ENCODE peak calls at places on chromosomes 12 and 14, in four cellular contexts. E is esophagus squamous epithelium, W is neural progenitor cell, O is A549. T is an unnamed sample.

GRCh38 chr12:93699271-93700141 is 22.3 kb downstream of the CRADD start:
- DNase-seq in O (no peak), E (no peak), W (no peak), T (no peak)

GRCh38 chr12:90322006-90322405 is 613.4 kb upstream of the ATP2B1 start:
- DNase-seq in W (no peak), O (no peak), E (no peak), T (no peak)

GRCh38 chr12:101243074-101243473 is 33.0 kb upstream of the SLC5A8 start:
- DNase-seq in E (no peak), W (no peak), O (no peak), T (no peak)

GRCh38 chr12:122318607-122319311 is 52.5 kb upstream of the VPS33A start:
- DNase-seq in O (no peak), W (no peak), E (no peak), T (no peak)

GRCh38 chr12:51884676-51885229 is 3.1 kb upstream of the ANKRD33 start:
- DNase-seq in E (no peak), W (no peak), O (peak; percentile 50), T (no peak)

GRCh38 chr14:75711796-75712211 is 50.8 kb downstream of the TTLL5 start:
- DNase-seq in W (peak; percentile 88), O (peak; percentile 72), E (no peak), T (no peak)

GRCh38 chr12:26378721-26379120 is 183.3 kb downstream of the SSPN start:
- DNase-seq in O (no peak), W (no peak), E (no peak), T (no peak)

GRCh38 chr12:19515179-19515578 is 75.9 kb downstream of the AEBP2 start:
- DNase-seq in W (no peak), O (peak; percentile 65), E (no peak), T (no peak)

GRCh38 chr12:89571481-89572190 is 45.8 kb upstream of the POC1B start:
- DNase-seq in E (no peak), O (no peak), W (no peak), T (no peak)

GRCh38 chr12:48572326-48572725 is 2.5 kb upstream of the LALBA start:
- DNase-seq in O (no peak), E (no peak), W (no peak), T (no peak)

GRCh38 chr12:52847335-52848102 is 1.3 kb downstream of the KRT78 start:
- DNase-seq in O (no peak), W (peak; percentile 17), E (no peak), T (no peak)

GRCh38 chr12:105077435-105077834 is 6.8 kb downstream of the ALDH1L2 start:
- DNase-seq in O (no peak), E (no peak), W (no peak), T (no peak)

GRCh38 chr14:28763914-28764848 is 2.4 kb upstream of the FOXG1 start:
- DNase-seq in W (peak; percentile 76), E (no peak), O (no peak), T (no peak)

GRCh38 chr14:99655521-99655920 is 10.6 kb downstream of the HHIPL1 start:
- DNase-seq in E (no peak), W (no peak), O (no peak), T (no peak)

GRCh38 chr12:111174283-111175108 is 194.4 kb downstream of the PHETA1 start:
- DNase-seq in O (peak; percentile 27), E (no peak), W (peak; percentile 30), T (no peak)

GRCh38 chr14:64718762-64719161 is 14.5 kb downstream of the PLEKHG3 start:
- DNase-seq in E (no peak), W (no peak), O (no peak), T (no peak)
- H3K27ac ChIP-seq in E (peak overlapping the region; percentile 94), W (no peak overlapping the region), O (peak overlapping the region; percentile 84), T (peak overlapping the region; percentile 83)

DNA sequence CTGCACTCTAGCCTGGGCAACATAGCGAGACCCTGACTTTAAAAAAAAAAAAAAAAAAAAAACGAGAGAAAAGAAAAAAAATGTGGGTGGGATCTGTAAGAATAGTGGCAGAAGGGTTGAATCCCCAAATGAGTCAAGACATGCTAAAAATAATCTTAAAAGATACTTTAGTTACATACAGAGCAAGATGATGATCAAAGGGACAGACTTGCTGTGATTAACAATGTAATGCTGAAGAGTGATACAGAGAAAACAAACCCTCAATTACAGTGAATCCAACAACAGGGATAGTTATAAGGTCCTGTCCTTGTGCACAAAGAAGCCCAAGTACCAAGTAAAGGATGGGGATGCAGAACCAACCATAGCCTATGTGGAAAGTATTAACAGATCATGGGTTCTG is 80.3 kb downstream of the DCAF5 start:
- DNase-seq in O (no peak), W (no peak), E (no peak), T (no peak)
- TF ChIP-seq CTCF in O (no peak), W (no peak), E (no peak), T (no peak)

DNA sequence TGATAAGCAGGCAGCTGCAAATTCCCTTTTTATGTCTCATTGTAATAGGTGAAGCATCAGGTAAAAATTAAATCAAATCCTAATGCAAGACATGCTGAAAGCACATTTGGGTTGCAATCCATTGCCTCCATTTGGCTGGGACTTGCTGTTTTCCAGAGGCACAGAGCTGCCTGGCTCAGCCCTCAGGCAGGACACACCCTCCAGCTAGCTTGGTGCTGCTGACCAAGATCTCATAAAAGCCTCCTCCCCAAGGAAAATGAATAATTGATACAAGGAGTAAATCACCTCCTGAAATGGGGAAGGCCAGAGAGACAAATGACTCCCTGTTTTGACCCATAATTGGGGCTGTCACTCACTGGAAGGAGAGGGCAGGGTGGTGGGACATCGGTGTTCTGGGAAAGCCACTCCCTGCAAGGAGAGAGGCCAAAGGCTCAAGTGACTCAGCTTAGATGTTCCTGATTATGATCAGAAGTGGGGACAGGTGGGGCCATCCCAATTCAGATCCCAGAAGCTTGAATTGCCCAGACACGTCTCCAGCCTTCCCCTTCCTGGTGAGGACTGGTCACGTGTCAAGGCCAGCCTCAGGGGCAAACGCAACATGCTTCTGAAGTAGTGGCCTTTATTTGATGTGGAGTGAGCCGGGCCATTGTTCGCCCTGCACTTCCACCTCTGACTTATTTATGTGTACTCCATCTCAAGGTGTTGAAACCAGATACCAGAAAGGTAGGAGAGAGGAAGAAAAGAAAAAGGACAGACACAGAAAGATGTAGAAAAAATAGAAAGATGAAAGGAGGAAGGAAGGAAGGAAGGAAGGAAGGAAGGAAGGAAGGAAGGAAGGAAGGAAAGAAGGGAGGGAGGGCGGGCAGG is 773.7 kb downstream of the BCL11B start:
- DNase-seq in E (no peak), W (no peak), O (no peak), T (no peak)
- H3K4me3 ChIP-seq in E (no peak overlapping the region), W (no peak overlapping the region), O (no peak overlapping the region), T (no peak overlapping the region)

GRCh38 chr12:131221946-131222249 is 268.2 kb downstream of the ADGRD1 start:
- DNase-seq in E (no peak), O (no peak), W (peak; percentile 59), T (no peak)
- H3K27ac ChIP-seq in E (no peak overlapping the region), O (peak overlapping the region; percentile 74), W (peak overlapping the region; percentile 63), T (no peak overlapping the region)